ENCODE peak calls at places on chromosomes 12 and 14, in five cellular contexts. C is endodermal cell, B is esophagus squamous epithelium, X is heart right ventricle, Z is transverse colon. R is an unnamed sample.

GRCh38 chr12:54398995-54399793 is 14.7 kb upstream of the ZNF385A start:
- DNase-seq in C (peak; percentile 100), Z (peak; percentile 85), X (peak; percentile 87), B (no peak), R (peak; percentile 76)

GRCh38 chr12:19150273-19150895 is 20.9 kb downstream of the PLEKHA5 start:
- DNase-seq in B (no peak), X (peak; percentile 29), C (no peak), Z (no peak), R (peak; percentile 34)

GRCh38 chr14:22520235-22520634 is 68.8 kb downstream of the DAD1 start:
- DNase-seq in X (no peak), C (no peak), B (no peak), Z (no peak), R (no peak)

GRCh38 chr14:43356984-43357545 is 1150.0 kb downstream of the FSCB start:
- DNase-seq in Z (no peak), X (no peak), B (no peak), C (no peak), R (no peak)

GRCh38 chr12:84421103-84421502 is 491.5 kb downstream of the SLC6A15 start:
- DNase-seq in Z (no peak), X (no peak), C (no peak), B (no peak), R (no peak)

GRCh38 chr14:77691259-77691658 is 16.6 kb downstream of the ALKBH1 start:
- DNase-seq in C (no peak), B (no peak), X (peak; percentile 62), Z (no peak), R (no peak)

GRCh38 chr14:100147181-100147631 is 12.2 kb downstream of the DEGS2 start:
- DNase-seq in Z (no peak), C (no peak), X (no peak), B (no peak), R (no peak)

GRCh38 chr12:71014180-71014785 is 93.7 kb upstream of the PTPRR start:
- DNase-seq in X (no peak), B (no peak), C (no peak), Z (no peak), R (peak; percentile 22)

GRCh38 chr14:36582874-36583241 is 444 bp upstream of the NKX2-8 start:
- DNase-seq in X (no peak), B (no peak), C (no peak), Z (no peak), R (no peak)

GRCh38 chr14:103802353-103802752 is 45.0 kb downstream of the PPP1R13B start:
- DNase-seq in B (no peak), X (no peak), Z (no peak), C (no peak), R (no peak)

GRCh38 chr14:101233391-101233790 is 327.9 kb upstream of the DIO3 start:
- DNase-seq in X (no peak), C (peak; percentile 35), B (no peak), Z (no peak), R (no peak)

GRCh38 chr14:58082011-58082410 is 70.0 kb downstream of the ARMH4 start:
- DNase-seq in Z (no peak), B (no peak), C (no peak), X (no peak), R (no peak)

GRCh38 chr14:60183724-60184596 is 18.8 kb upstream of the DHRS7 start:
- DNase-seq in B (no peak), X (peak; percentile 32), Z (no peak), C (no peak), R (peak; percentile 65)

GRCh38 chr14:37862263-37862662 is 266.8 kb downstream of the TTC6 start:
- DNase-seq in X (no peak), C (no peak), Z (no peak), B (no peak), R (no peak)

GRCh38 chr12:9941838-9942237 is 9.7 kb upstream of the CLEC2A start:
- DNase-seq in C (no peak), X (no peak), B (no peak), Z (no peak), R (no peak)

GRCh38 chr12:9940370-9940769 is 8.2 kb upstream of the CLEC2A start:
- DNase-seq in X (no peak), Z (no peak), B (no peak), C (no peak), R (no peak)

GRCh38 chr12:9947674-9948073 is 15.5 kb upstream of the CLEC2A start:
- DNase-seq in B (no peak), Z (no peak), X (no peak), C (no peak), R (no peak)

GRCh38 chr12:9944404-9944803 is 12.2 kb upstream of the CLEC2A start:
- DNase-seq in Z (no peak), X (no peak), C (no peak), B (no peak), R (no peak)

DNA sequence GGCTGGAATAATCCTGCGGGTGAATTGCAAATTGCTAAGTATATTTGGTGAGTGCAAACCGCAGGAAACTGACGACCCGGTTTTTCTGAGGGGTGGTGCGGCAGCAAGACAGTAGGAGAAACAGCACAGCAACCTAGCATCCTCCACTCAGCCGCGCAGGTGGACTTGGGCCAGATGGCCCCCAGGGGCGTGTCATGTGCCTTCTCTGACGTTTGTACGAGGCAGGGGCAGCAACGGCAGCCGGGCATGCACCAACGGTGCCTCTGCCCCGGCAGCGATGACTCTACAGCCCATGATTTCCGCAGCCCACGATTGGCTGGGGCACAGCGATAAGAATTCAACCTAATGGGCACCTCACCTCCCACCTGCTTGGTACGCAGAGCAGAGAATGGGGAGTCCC is 11.1 kb upstream of the CLEC2A start:
- DNase-seq in B (no peak), X (no peak), Z (no peak), C (no peak), R (no peak)
- H3K4me3 ChIP-seq in B (peak overlapping the region; percentile 18), X (no peak overlapping the region), Z (no peak overlapping the region), C (no peak overlapping the region), R (no peak overlapping the region)

GRCh38 chr12:2384533-2385328 is 331.9 kb downstream of the CACNA1C start:
- DNase-seq in X (peak; percentile 46), C (peak; percentile 71), Z (no peak), B (no peak), R (peak; percentile 16)
- TF ChIP-seq CTCF in X (no peak), C (peak; percentile 64), Z (no peak), B (no peak), R (peak; percentile 15)

DNA sequence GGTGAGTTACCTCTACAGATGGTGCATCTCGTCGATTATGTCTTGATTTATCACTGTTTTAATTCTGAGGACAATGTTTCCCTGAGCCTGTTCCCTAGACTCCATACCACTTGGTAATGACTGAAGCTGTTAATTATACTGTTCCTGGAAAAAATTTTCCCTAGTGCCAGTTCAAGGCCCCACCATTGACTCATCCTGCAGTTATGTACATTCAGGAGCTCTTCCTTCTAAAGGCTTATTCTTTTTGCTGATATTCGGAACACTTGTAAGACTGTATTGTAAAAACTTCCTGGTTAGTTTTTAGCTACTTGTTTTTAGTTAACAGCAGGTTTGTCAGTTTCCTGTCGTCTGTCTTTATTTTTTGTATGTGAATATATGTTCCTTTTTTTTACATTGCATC is 30.4 kb upstream of the PPP2R5E start:
- DNase-seq in B (no peak), Z (no peak), C (no peak), X (no peak), R (no peak)
- H3K4me3 ChIP-seq in B (no peak overlapping the region), Z (no peak overlapping the region), C (no peak overlapping the region), X (no peak overlapping the region), R (no peak overlapping the region)

GRCh38 chr12:91636721-91637120 is 454.1 kb upstream of the DCN start:
- DNase-seq in X (no peak), Z (no peak), B (no peak), C (no peak), R (no peak)
- TF ChIP-seq CTCF in X (no peak), Z (no peak), B (no peak), C (no peak), R (no peak)

R was measured in astrocyte of the cerebellum.